ENCODE peak calls at places on chromosome 5, in six cellular contexts. Y is uterus, L is Caco-2, Z is GM23338, C is fibroblast of lung, H is heart right ventricle. O is an unnamed sample. For H3K27me3, the result is how much of the 10 kb centered on the place peaks cover.

GRCh38 chr5:173479711-173480110 is 136.7 kb downstream of the BOD1 start:
- DNase-seq in Y (no peak), H (no peak), L (no peak), C (peak), Z (no peak), O (no peak)

GRCh38 chr5:59341760-59342159 is 551.8 kb downstream of the PDE4D start:
- DNase-seq in L (no peak), H (no peak), Z (no peak), C (no peak), Y (no peak), O (no peak)

GRCh38 chr5:98631311-98632054 is 142.0 kb upstream of the RGMB start:
- DNase-seq in Z (no peak), Y (no peak), L (no peak), H (no peak), C (peak), O (no peak)

GRCh38 chr5:99045864-99046263 is 117.1 kb upstream of the CHD1 start:
- DNase-seq in C (no peak), L (no peak), H (no peak), Z (no peak), Y (no peak), O (no peak)

GRCh38 chr5:171667341-171668096 is 118.1 kb upstream of the SMIM23 start:
- DNase-seq in H (peak), Z (peak), C (peak), L (no peak), Y (peak), O (peak)

GRCh38 chr5:52690236-52690685 is 97.5 kb upstream of the ITGA1 start:
- DNase-seq in H (no peak), Y (no peak), L (no peak), Z (peak), C (peak), O (peak)

GRCh38 chr5:131413605-131414559 is 150.0 kb downstream of the CDC42SE2 start:
- DNase-seq in Y (no peak), Z (no peak), L (no peak), C (no peak), H (no peak), O (no peak)

GRCh38 chr5:60382761-60383160 is 317.2 kb downstream of the DEPDC1B start:
- DNase-seq in H (no peak), Z (peak), Y (no peak), C (peak), L (no peak), O (peak)

GRCh38 chr5:74943905-74944304 is 77.7 kb upstream of the FAM169A start:
- DNase-seq in L (no peak), Y (no peak), H (no peak), C (no peak), Z (peak), O (no peak)
- TF ChIP-seq CTCF in L (peak), Y (no peak), H (no peak), C (no peak), Z (peak), O (no peak)

GRCh38 chr5:77309140-77309539 is 98.7 kb downstream of the PDE8B start:
- DNase-seq in C (no peak), H (no peak), Y (no peak), L (no peak), Z (no peak), O (no peak)

GRCh38 chr5:77310494-77311216 is 100.2 kb downstream of the PDE8B start:
- DNase-seq in Z (no peak), Y (no peak), H (no peak), L (no peak), C (no peak), O (no peak)

GRCh38 chr5:77305921-77306320 is 95.4 kb downstream of the PDE8B start:
- DNase-seq in H (no peak), Y (peak), L (no peak), C (peak), Z (no peak), O (no peak)

GRCh38 chr5:77306531-77306930 is 96.1 kb downstream of the PDE8B start:
- DNase-seq in C (no peak), Y (no peak), L (no peak), Z (no peak), H (no peak), O (no peak)

GRCh38 chr5:77308154-77308960 is 97.9 kb downstream of the PDE8B start:
- DNase-seq in Y (no peak), H (no peak), Z (peak), C (no peak), L (no peak), O (no peak)
- H3K27me3 ChIP-seq in Y (under half), H (under half), Z (under half), C (under half), L (under half), O (under half)

GRCh38 chr5:142872795-142873194 is 102.6 kb downstream of the ARHGAP26 start:
- DNase-seq in L (no peak), C (peak), H (no peak), Y (no peak), Z (peak), O (peak)

GRCh38 chr5:142872217-142872616 is 102.0 kb downstream of the ARHGAP26 start:
- DNase-seq in Y (no peak), C (no peak), Z (no peak), L (no peak), H (no peak), O (no peak)

GRCh38 chr5:142871880-142872200 is 101.7 kb downstream of the ARHGAP26 start:
- DNase-seq in H (no peak), C (no peak), Y (peak), L (no peak), Z (no peak), O (no peak)

GRCh38 chr5:142874537-142874936 is 104.4 kb downstream of the ARHGAP26 start:
- DNase-seq in H (peak), Z (no peak), L (no peak), C (peak), Y (peak), O (peak)

DNA sequence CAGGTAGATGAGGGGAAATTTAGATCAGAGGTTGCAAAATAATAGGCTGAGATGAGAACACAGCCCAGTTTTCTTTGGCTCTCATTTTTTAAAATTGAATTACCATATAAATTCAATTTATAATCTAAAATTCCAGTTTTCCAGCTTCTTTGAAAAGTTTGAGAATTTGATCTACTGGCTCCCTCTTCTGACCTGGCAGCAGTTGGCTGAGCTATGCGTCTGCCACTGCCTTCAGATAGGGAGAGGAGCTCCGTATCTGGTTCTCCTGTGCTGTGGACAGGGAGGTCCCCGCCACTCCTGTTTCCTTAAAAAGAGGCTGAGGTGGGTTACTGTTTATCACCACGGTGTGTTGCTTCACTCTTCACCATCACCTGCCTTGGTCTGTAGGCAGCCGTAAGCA is 103.7 kb downstream of the ARHGAP26 start:
- DNase-seq in Z (no peak), Y (no peak), H (no peak), C (no peak), L (no peak), O (no peak)
- TF ChIP-seq CTCF in Z (peak), Y (no peak), H (peak), C (no peak), L (peak), O (no peak)

GRCh38 chr5:151909628-151910027 is 15.0 kb downstream of the GLRA1 start:
- DNase-seq in L (no peak), Y (no peak), H (no peak), C (no peak), Z (no peak), O (no peak)
- H3K27me3 ChIP-seq in L (under half), Y (under half), H (under half), C (under half), Z (half or more), O (under half)

DNA sequence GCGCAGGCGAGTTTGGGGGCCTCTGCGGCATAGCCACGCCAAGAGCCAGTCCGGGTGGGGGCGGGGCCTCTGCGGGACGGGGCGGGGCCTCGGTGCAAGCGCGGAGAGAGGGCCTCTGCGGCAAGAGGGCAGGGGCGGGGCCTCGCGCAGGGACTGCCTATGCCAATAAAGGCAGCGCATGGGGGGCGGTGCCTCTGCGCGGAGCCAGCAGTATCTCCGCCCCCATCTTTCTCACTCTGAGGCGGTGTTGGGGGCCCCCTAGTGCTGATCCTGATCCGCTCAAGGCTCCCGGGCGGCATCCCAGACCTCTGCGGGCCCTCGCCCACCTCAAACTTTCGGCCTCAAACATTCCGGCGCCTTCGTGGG is 9.2 kb upstream of the GPRIN1 start:
- DNase-seq in Y (no peak), L (peak), Z (peak), C (peak), H (peak), O (peak)
- TF ChIP-seq CTCF in Y (no peak), L (no peak), Z (peak), C (peak), H (no peak), O (peak)

GRCh38 chr5:4945296-4945695 is 194.8 kb upstream of the ADAMTS16 start:
- DNase-seq in Y (no peak), Z (no peak), L (no peak), C (no peak), H (no peak), O (no peak)

GRCh38 chr5:4938941-4939546 is 201.1 kb upstream of the ADAMTS16 start:
- DNase-seq in H (no peak), Z (no peak), Y (no peak), C (no peak), L (no peak), O (no peak)

GRCh38 chr5:4947106-4947505 is 193.0 kb upstream of the ADAMTS16 start:
- DNase-seq in Z (no peak), L (no peak), Y (no peak), C (no peak), H (no peak), O (no peak)

GRCh38 chr5:4941957-4942830 is 197.9 kb upstream of the ADAMTS16 start:
- DNase-seq in Z (peak), Y (peak), C (no peak), L (no peak), H (no peak), O (no peak)

DNA sequence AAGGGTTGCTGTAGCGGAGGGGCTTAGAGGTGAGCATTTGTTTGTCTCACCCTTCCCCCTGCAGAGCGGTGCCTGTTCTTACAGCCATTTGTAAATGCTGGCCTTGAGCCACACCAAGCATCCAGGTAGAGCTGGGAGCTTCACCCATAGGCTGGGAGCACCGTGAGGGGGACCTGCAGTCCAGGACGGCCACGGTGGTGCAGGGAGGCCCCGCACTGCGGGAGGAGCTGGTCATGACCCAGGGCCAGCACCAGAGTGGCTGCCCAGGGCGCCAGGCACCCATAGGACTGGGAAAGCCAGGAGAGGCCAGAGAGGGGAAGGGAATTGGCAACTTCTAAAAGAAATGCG is 197.3 kb upstream of the ADAMTS16 start:
- DNase-seq in L (no peak), C (no peak), H (no peak), Z (peak), Y (no peak), O (no peak)
- H3K27me3 ChIP-seq in L (under half), C (under half), H (under half), Z (under half), Y (under half), O (under half)

GRCh38 chr5:15285901-15286583 is 213.9 kb upstream of the FBXL7 start:
- DNase-seq in H (no peak), C (peak), Z (no peak), Y (no peak), L (no peak), O (peak)

GRCh38 chr5:15290953-15291352 is 209.0 kb upstream of the FBXL7 start:
- DNase-seq in Y (no peak), C (no peak), H (no peak), Z (peak), L (no peak), O (no peak)

DNA sequence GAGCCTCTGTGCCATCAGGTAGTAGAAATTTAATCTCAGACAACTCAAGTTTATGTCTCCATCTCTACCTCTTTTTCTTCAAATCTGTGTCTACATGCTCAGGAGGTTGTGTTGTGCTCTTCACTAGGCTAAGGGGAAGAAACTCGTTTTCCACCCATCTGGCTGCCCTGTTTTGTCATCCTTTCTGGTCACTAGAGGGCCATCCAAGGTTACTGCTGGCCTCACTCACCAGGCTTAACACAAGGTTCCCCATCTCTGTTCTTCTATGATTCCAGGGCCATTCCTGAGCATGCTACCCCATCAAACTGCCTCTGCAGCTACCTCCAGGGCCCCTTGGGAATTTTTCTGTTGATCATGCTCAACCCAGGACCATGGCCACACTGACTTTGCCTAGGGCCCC is 213.3 kb upstream of the FBXL7 start:
- DNase-seq in Y (no peak), H (no peak), Z (peak), L (no peak), C (no peak), O (no peak)
- TF ChIP-seq CTCF in Y (no peak), H (peak), Z (peak), L (no peak), C (no peak), O (peak)